ENCODE peak calls at places on chromosomes 11 and 22, in four cellular contexts. Y, V, A and G are unnamed samples.

GRCh38 chr11:33403344-33403743 is 146.2 kb downstream of the HIPK3 start:
- DNase-seq in A (no peak), V (no peak), Y (no peak), G (no peak)

GRCh38 chr11:67731583-67731982 is 57.2 kb upstream of the ALDH3B2 start:
- DNase-seq in Y (no peak), V (no peak), A (no peak), G (no peak)

GRCh38 chr11:14270690-14271542 is 88.1 kb downstream of the RRAS2 start:
- DNase-seq in Y (no peak), A (no peak), V (no peak), G (no peak)

GRCh38 chr22:23526588-23527315 is 53.3 kb downstream of the IGLL1 start:
- DNase-seq in V (no peak), Y (no peak), A (no peak), G (no peak)

GRCh38 chr11:64695548-64695947 is 27.4 kb downstream of the NRXN2 start:
- DNase-seq in Y (no peak), A (no peak), V (no peak), G (no peak)

GRCh38 chr11:83292709-83293435 is 6.7 kb upstream of the CCDC90B start:
- DNase-seq in A (no peak), Y (peak), V (peak), G (peak)

GRCh38 chr11:2451336-2451735 is 6.5 kb downstream of the KCNQ1 start:
- DNase-seq in A (no peak), Y (no peak), V (no peak), G (no peak)

GRCh38 chr11:120168960-120169681 is 31.2 kb upstream of the TRIM29 start:
- DNase-seq in V (no peak), A (no peak), Y (peak), G (peak)

GRCh38 chr22:28064941-28065340 is 145.9 kb upstream of the PITPNB start:
- DNase-seq in V (no peak), A (no peak), Y (no peak), G (no peak)

GRCh38 chr11:115572551-115572950 is 68.3 kb upstream of the CADM1 start:
- DNase-seq in V (no peak), A (no peak), Y (no peak), G (no peak)
- H3K27ac ChIP-seq in V (no peak), A (no peak), Y (no peak), G (no peak)

GRCh38 chr11:8826145-8826786 is 84.7 kb upstream of the AKIP1 start:
- DNase-seq in A (no peak), Y (no peak), V (no peak), G (no peak)
- H3K27ac ChIP-seq in A (no peak), Y (no peak), V (peak), G (no peak)

DNA sequence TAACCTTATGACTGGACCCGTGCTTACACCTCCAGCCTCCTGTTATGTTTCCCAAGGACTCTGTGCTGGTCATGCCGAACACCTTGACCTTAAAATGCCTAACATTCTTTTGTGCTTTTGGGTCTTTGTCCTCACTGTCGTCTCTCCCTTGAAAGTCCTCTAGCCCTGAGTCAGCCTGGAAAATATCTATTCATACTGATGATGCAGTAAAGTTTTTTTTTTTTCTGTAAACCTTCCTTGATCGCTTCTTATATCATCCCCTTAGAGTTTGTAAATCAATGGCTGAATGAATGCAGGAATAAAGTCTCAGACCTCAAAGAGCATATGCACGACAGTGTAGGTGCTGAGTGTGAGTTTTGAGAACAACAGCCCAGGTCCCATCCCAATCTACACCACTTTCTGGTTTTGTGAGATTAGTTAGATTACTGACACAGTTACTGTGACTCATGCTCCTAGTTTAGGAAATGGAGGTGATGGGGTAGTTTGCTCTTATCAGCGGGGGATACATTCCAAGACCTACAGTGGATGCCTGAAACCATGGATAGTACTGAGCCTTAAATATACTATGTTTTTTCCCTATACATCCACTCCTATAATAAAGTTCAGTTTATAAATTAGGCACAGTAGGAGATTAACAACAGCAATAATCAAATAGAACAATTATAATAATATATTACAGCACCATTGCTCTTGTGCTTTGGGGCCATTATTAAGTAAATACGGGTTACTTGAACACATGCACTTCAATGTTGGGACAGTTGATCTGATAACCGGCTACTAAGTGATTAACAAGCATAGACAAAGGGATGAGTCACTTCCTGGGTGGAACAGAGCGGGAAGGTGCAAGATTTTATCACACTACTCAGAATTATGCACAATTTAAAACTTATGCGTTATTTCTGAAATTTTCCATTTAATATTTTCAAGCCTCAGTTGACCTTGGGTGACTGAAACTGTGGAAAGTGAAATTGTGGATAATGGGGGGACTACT is 8.5 kb downstream of the TCN1 start:
- DNase-seq in V (no peak), Y (peak), A (no peak), G (no peak)
- H3K27ac ChIP-seq in V (no peak), Y (peak), A (no peak), G (no peak)

GRCh38 chr22:29559853-29560252 is 6.3 kb upstream of the THOC5 start:
- DNase-seq in A (no peak), V (no peak), Y (no peak), G (no peak)

GRCh38 chr22:29559030-29559429 is 5.5 kb upstream of the THOC5 start:
- DNase-seq in A (no peak), V (no peak), Y (no peak), G (no peak)

GRCh38 chr22:29550005-29550404 is 3.6 kb downstream of the THOC5 start:
- DNase-seq in A (no peak), V (no peak), Y (no peak), G (no peak)

GRCh38 chr22:29553391-29554224 is at the start of gene THOC5:
- DNase-seq in V (peak), A (peak), Y (peak), G (peak)

DNA sequence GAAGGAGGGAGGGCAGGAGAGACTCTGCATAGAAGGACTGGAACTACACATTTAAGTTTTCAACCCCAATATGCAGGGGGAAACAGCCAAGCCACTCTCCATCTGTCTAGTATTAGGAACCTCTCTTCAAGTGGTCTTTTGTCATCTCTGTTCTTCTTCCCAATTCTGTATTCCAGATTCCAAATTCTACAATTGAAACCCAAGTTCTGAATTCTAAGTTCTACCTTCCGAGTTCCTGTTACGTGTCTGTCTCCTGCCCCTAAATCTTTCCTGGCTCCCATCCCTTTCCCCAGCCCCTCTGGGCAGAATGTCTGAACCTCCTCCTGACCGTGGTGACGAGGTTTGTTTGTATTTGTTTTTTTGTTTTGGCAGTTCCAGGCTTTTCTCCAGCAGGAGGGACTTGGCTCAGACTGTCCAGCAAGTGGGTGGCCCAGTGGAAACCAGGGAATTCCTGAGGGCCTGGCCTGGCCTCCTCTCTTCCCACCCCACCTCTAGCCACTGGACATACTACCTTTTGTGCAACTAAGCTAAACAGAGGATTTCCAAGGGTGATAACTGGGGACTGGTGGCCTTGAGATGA is 1.6 kb upstream of the THOC5 start:
- DNase-seq in A (peak), Y (no peak), V (no peak), G (no peak)
- H3K27ac ChIP-seq in A (peak), Y (peak), V (peak), G (peak)